ENCODE peak calls at places on chromosomes 1 and 21, in ten cellular contexts. I is tibial nerve; D is heart right ventricle; U is CD8-positive, alpha-beta T cell; K is PC-9; L is lung; Z is stomach; P is CD4-positive, alpha-beta memory T cell; H is lower lobe of right lung; B is transverse colon. F is an unnamed sample.

GRCh38 chr1:244311784-244312532 is 139.8 kb downstream of the ADSS2 start:
- DNase-seq in I (no peak), D (no peak), U (no peak), K (no peak), L (peak), Z (no peak), P (no peak), H (no peak), B (no peak), F (no peak)

GRCh38 chr1:59635057-59635456 is 179.7 kb upstream of the HOOK1 start:
- DNase-seq in I (no peak), D (no peak), U (no peak), K (no peak), L (no peak), Z (no peak), P (no peak), H (no peak), B (no peak), F (no peak)

GRCh38 chr1:194227157-194227556 is 1040.7 kb upstream of the B3GALT2 start:
- DNase-seq in I (no peak), D (no peak), U (no peak), K (no peak), L (no peak), Z (no peak), P (no peak), H (no peak), B (no peak), F (no peak)

GRCh38 chr21:41783476-41784150 is 16.8 kb upstream of the RIPK4 start:
- DNase-seq in I (no peak), D (no peak), U (no peak), K (peak), L (no peak), Z (peak), P (no peak), H (no peak), B (peak), F (peak)

GRCh38 chr1:86687595-86687994 is 16.8 kb upstream of the SH3GLB1 start:
- DNase-seq in I (no peak), D (no peak), U (no peak), K (no peak), L (no peak), Z (no peak), P (no peak), H (no peak), B (no peak), F (peak)

GRCh38 chr1:223195281-223195680 is 52.2 kb upstream of the TLR5 start:
- DNase-seq in I (no peak), D (no peak), U (no peak), K (no peak), L (peak), Z (no peak), P (no peak), H (no peak), B (no peak), F (no peak)

GRCh38 chr1:41500781-41501518 is 16.5 kb upstream of the EDN2 start:
- DNase-seq in I (no peak), D (no peak), U (no peak), K (no peak), L (no peak), Z (no peak), P (no peak), H (no peak), B (no peak), F (no peak)

GRCh38 chr1:6126521-6127067 is 53.5 kb downstream of the CHD5 start:
- DNase-seq in I (no peak), D (no peak), U (no peak), K (no peak), L (no peak), Z (no peak), P (no peak), H (peak), B (no peak), F (no peak)

GRCh38 chr1:51369171-51369570 is 38.8 kb upstream of the TTC39A start:
- DNase-seq in I (no peak), D (no peak), U (no peak), K (no peak), L (no peak), Z (no peak), P (no peak), H (no peak), B (no peak), F (no peak)

GRCh38 chr1:30714536-30715090 is 8.8 kb downstream of the MATN1 start:
- DNase-seq in I (no peak), D (no peak), U (no peak), K (no peak), L (no peak), Z (no peak), P (no peak), H (no peak), B (no peak), F (no peak)

GRCh38 chr1:185646202-185646683 is 87.9 kb upstream of the HMCN1 start:
- DNase-seq in I (no peak), D (peak), U (no peak), K (peak), L (peak), Z (peak), P (no peak), H (no peak), B (peak), F (peak)

GRCh38 chr1:205137901-205138300 is 16.1 kb upstream of the RBBP5 start:
- DNase-seq in I (no peak), D (no peak), U (no peak), K (no peak), L (no peak), Z (no peak), P (no peak), H (no peak), B (no peak), F (no peak)

GRCh38 chr1:155079487-155080249 is 1.0 kb downstream of the EFNA3 start:
- DNase-seq in I (no peak), D (no peak), U (no peak), K (no peak), L (no peak), Z (no peak), P (peak), H (no peak), B (peak), F (no peak)

GRCh38 chr1:73903092-73903491 is 294.9 kb downstream of the LRRIQ3 start:
- DNase-seq in I (no peak), D (no peak), U (no peak), K (no peak), L (no peak), Z (no peak), P (no peak), H (no peak), B (no peak), F (no peak)

GRCh38 chr1:4308826-4309225 is 345.6 kb upstream of the AJAP1 start:
- DNase-seq in I (no peak), D (no peak), U (no peak), K (no peak), L (no peak), Z (no peak), P (no peak), H (no peak), B (no peak), F (no peak)

GRCh38 chr1:70485624-70486023 is 74.6 kb downstream of the CTH start:
- DNase-seq in I (no peak), D (no peak), U (no peak), K (no peak), L (no peak), Z (no peak), P (no peak), H (no peak), B (no peak), F (no peak)

GRCh38 chr1:6580119-6580587 is 359 bp downstream of the ZBTB48 start:
- DNase-seq in I (no peak), D (no peak), U (no peak), K (no peak), L (no peak), Z (no peak), P (no peak), H (no peak), B (no peak), F (peak)

GRCh38 chr1:228487336-228488106 is at the start of gene RNF187:
- DNase-seq in I (peak), D (peak), U (no peak), K (no peak), L (peak), Z (peak), P (peak), H (peak), B (peak), F (no peak)

GRCh38 chr1:91900538-91900937 is 14.6 kb upstream of the TGFBR3 start:
- DNase-seq in I (no peak), D (no peak), U (no peak), K (peak), L (no peak), Z (no peak), P (no peak), H (no peak), B (no peak), F (peak)

GRCh38 chr1:206663832-206664652 is 20.7 kb upstream of the MAPKAPK2 start:
- DNase-seq in I (no peak), D (peak), U (peak), K (peak), L (peak), Z (peak), P (peak), H (no peak), B (peak), F (peak)

GRCh38 chr1:210233495-210234253 is 1.1 kb downstream of the SERTAD4 start:
- DNase-seq in I (no peak), D (no peak), U (no peak), K (peak), L (peak), Z (peak), P (no peak), H (peak), B (peak), F (peak)

GRCh38 chr1:48688102-48688760 is 88.5 kb downstream of the BEND5 start:
- DNase-seq in I (no peak), D (no peak), U (no peak), K (no peak), L (no peak), Z (no peak), P (no peak), H (no peak), B (no peak), F (no peak)

GRCh38 chr21:28111151-28111619 is 881.5 kb downstream of the LTN1 start:
- DNase-seq in I (no peak), D (peak), U (no peak), K (no peak), L (peak), Z (no peak), P (no peak), H (no peak), B (peak), F (peak)

GRCh38 chr1:204842892-204843291 is 27.8 kb upstream of the NFASC start:
- DNase-seq in I (no peak), D (no peak), U (no peak), K (no peak), L (no peak), Z (no peak), P (no peak), H (no peak), B (peak), F (no peak)

DNA sequence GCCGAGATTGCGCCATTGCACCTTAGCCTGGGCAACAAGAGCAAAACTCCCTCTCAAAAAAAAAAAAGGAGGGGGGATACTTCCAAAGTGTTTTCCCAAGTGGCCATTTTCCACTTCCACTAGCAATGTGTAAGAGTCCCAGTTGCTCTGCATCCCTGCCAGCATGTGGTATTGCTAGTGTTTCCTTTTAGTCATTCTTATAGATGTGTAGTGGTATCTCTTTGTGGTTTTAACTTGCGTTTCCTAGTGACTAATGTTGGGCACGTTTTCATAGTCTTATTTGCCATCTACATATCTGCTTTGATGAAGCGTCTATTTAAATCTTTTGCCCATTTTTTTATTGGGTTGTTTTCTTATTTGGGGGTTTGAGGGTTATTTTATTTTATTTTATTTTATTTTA is 31.1 kb downstream of the INAVA start:
- DNase-seq in I (no peak), D (no peak), U (no peak), K (no peak), L (no peak), Z (no peak), P (no peak), H (no peak), B (no peak), F (no peak)
- H3K4me3 ChIP-seq in I (no peak), D (no peak), U (no peak), K (no peak), L (no peak), Z (no peak), P (no peak), H (no peak), B (no peak), F (no peak)

GRCh38 chr1:160116277-160117147 is 953 bp downstream of the ATP1A2 start:
- DNase-seq in I (no peak), D (peak), U (no peak), K (no peak), L (no peak), Z (no peak), P (no peak), H (no peak), B (no peak), F (no peak)
- H3K4me3 ChIP-seq in I (peak), D (peak), U (no peak), K (no peak), L (no peak), Z (peak), P (no peak), H (peak), B (peak), F (no peak)

DNA sequence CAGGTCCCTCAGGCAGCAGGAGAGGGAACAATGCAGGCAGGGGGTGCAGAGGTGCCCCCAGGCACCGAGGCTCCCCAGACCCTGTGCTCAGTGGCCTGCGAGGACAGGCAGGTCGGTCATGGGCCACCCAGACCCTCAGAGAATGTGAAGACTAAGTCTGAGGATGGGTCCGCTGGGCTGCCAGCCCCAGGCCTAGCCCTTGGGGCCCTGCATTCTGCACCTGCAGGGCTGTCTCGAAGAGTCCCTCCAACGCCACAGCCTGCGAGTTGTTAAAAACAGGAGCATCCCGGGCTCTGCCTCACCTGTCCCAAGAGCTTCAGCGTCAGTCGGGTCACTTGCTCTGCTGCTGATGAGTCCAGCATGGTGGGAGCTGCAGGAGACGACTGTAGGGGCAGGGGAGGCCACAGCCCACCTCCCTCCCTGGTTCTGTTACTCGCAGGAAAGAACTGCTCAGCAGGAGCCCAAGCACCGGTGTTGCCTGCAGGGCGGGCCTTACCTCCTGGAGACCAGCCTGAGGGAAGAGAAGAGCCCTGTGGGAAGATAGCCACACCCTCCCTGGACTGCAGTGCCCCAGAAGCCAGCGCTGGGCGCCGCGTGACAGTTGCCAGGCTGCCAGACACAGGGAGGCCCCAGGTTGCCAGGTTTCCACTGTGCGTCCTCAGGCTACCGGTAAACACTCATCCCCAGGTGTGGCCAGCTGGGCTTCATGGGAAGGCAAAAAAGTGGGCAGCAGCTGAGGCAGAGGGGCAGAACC is 5.8 kb downstream of the C21orf58 start:
- DNase-seq in I (no peak), D (peak), U (no peak), K (peak), L (peak), Z (no peak), P (no peak), H (no peak), B (peak), F (no peak)
- H3K4me3 ChIP-seq in I (no peak), D (no peak), U (no peak), K (no peak), L (no peak), Z (no peak), P (no peak), H (no peak), B (no peak), F (no peak)

GRCh38 chr1:54357967-54358366 is 48.2 kb downstream of the SSBP3 start:
- DNase-seq in I (no peak), D (no peak), U (no peak), K (no peak), L (no peak), Z (peak), P (no peak), H (no peak), B (no peak), F (no peak)
- H3K4me3 ChIP-seq in I (no peak), D (no peak), U (no peak), K (no peak), L (no peak), Z (no peak), P (no peak), H (no peak), B (no peak), F (no peak)

DNA sequence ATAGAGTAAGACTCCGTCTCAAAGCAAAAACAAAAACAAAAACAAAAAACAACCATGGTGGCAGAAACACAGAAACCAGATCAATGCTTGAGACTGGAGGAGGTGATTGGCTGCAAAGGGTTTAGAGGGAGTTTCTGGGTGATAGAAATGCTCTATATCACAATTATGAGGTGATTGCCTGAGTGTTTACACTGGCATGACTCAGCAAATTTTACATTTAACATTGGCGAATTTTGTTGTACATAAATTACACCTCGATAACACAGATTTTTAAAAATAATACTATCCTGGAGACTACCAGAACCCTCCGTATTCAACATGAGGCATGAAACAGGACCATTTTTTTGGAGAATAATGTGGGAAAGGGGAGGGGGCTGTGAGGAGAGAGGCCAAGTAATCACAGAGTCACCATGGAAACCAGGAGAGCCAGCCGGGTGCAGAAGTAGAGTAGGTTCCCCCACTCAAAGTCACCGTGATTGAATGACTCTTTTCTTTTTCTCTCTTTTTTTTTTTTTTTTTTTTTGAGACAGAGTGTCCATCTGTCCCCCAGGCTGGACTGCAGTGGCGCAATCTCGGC is 24.3 kb downstream of the HEYL start:
- DNase-seq in I (no peak), D (no peak), U (no peak), K (no peak), L (no peak), Z (no peak), P (no peak), H (no peak), B (no peak), F (no peak)
- H3K4me3 ChIP-seq in I (no peak), D (no peak), U (no peak), K (no peak), L (no peak), Z (no peak), P (no peak), H (no peak), B (no peak), F (no peak)

DNA sequence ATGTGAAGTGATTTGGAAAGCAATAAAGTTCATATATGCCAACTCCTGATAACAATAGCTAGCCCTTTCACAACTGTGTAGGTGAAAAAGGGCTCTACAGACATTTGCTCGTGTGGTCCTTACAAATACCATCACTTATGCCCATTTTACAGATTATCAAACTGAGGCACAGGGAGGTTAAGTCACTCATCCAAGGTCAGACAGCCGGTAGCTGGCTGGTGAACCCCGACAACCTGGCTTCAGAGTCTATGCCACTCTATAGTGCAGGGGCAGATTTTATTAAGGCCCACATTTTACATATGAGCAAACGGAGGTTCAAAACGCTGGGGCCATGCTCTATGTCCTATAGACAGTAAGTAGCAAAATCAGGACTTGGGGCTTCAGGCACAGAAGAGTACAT is 280.5 kb downstream of the RRAGC start:
- DNase-seq in I (no peak), D (no peak), U (no peak), K (no peak), L (no peak), Z (no peak), P (no peak), H (no peak), B (no peak), F (no peak)
- H3K4me3 ChIP-seq in I (no peak), D (no peak), U (no peak), K (no peak), L (no peak), Z (no peak), P (no peak), H (no peak), B (no peak), F (no peak)

F was measured in fibroblast of villous mesenchyme.